ENCODE peak calls at places on chromosomes 12 and 14, in six cellular contexts. P is endothelial cell of umbilical vein, B is heart left ventricle, Q is A549, J is H54, Z is Peyer's patch. G is an unnamed sample.

GRCh38 chr14:91870001-91870400 is 2.7 kb upstream of the TC2N start:
- DNase-seq in P (no peak), J (no peak), Q (peak; percentile 15), Z (peak; percentile 67), B (no peak), G (no peak)

GRCh38 chr12:117012189-117012805 is 86.9 kb downstream of the TESC start:
- DNase-seq in J (no peak), Q (no peak), B (no peak), Z (no peak), P (no peak), G (no peak)

GRCh38 chr14:104436741-104437701 is 142.5 kb upstream of the C14orf180 start:
- DNase-seq in P (no peak), B (no peak), Q (no peak), J (no peak), Z (no peak), G (no peak)

GRCh38 chr12:31303466-31303865 is 22.5 kb downstream of the SINHCAF start:
- DNase-seq in P (no peak), B (no peak), Z (no peak), J (no peak), Q (no peak), G (no peak)

GRCh38 chr12:58765653-58766554 is 154.4 kb downstream of the LRIG3 start:
- DNase-seq in Q (peak; percentile 76), J (no peak), B (no peak), P (no peak), Z (no peak), G (no peak)

GRCh38 chr14:55976619-55977018 is 141.6 kb upstream of the PELI2 start:
- DNase-seq in J (no peak), P (peak; percentile 39), B (no peak), Q (no peak), Z (no peak), G (no peak)

GRCh38 chr12:8026282-8026637 is 6.3 kb upstream of the FOXJ2 start:
- DNase-seq in Q (no peak), B (no peak), P (no peak), J (no peak), Z (no peak), G (no peak)

GRCh38 chr12:116066381-116067230 is 210.9 kb downstream of the MED13L start:
- DNase-seq in B (peak; percentile 51), J (no peak), P (peak; percentile 46), Q (peak; percentile 72), Z (peak; percentile 52), G (peak; percentile 84)

GRCh38 chr12:26126340-26127284 is 1.8 kb upstream of the BHLHE41 start:
- DNase-seq in P (peak; percentile 64), B (peak; percentile 95), Z (peak; percentile 78), Q (peak; percentile 80), J (peak; percentile 72), G (peak; percentile 42)
- TF ChIP-seq POLR2A in P (no peak), B (no peak), Z (no peak), Q (no peak), J (peak; percentile 25), G (no peak)

DNA sequence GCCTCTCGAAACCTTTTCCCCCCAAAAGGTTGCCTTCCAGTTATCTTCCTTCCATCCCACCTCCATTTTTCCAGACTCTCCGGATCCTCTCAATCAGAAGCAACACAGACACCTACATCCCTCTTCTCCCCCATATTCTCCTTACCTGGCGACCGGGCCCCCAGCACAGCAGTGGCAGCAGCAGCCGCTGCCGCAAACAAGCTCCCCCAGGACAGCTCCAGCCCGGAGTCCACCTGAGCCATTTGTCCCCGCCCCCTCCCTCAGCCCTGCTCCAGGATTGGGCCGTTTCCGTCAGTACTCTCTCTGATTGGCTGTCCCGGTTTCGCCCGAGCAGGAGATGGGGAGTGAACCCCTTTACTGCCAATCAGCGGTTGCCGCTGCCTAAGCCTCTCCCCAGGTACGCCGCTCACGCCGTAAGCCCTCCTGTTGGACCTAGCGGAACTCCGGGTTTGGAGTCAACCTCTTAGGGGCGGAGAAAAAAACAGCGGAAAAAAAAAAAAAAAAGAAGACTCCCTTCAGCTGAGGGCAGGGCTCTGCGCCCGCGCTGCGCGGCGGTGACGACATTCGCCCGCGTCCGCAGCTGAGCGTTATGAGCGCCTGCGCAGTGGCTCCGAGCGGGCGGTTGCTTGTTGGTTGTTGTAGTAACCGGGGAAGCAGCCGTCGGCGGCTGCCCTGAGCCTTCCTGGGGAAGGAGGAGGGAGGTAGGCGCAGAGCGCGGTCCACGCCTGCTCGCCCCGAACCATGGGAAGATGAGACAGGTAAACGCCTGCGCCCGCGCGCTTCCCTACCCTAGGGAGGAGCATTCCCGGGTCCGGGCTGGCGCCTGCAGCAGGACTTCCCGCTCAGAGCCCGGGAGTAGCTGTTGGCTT is at the start of the genes ERG28 and TTLL5:
- DNase-seq in J (peak; percentile 82), Q (peak; percentile 99), B (peak; percentile 97), P (peak; percentile 98), Z (peak; percentile 95), G (peak; percentile 99)
- TF ChIP-seq POLR2A in J (peak; percentile 55), Q (peak; percentile 73), B (peak; percentile 58), P (no peak), Z (peak; percentile 77), G (peak; percentile 90)

DNA sequence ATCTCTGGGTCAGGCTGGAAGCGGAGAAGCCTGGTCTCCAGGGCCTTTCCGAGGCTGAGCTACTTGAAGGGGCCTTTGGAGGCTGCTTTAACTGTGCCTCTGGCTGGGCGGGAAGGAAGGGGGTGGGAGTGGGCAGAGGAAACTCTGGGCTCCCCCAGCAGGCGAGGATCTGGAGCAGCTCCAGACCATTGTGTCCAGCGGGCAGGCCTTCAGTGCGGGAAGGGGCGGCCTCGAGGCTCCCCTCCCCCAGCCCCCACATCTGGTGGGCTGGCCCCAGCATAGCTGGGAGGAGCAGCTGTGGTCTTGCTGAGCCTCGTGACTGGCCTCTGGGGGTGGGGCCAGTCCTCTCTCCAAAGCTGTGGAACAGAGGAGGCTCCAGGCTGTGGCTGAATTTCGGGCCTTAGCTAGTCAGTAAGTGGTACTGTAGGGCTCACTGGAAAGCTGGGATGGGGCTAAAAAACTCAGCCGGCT is 3.4 kb downstream of the TAMALIN start:
- DNase-seq in P (peak; percentile 97), Z (no peak), Q (no peak), J (no peak), B (peak; percentile 89), G (peak; percentile 44)
- TF ChIP-seq POLR2A in P (peak; percentile 84), Z (no peak), Q (no peak), J (no peak), B (peak; percentile 25), G (no peak)

GRCh38 chr12:124379938-124380754 is 85.3 kb downstream of the RFLNA start:
- DNase-seq in B (peak; percentile 80), J (peak; percentile 82), P (peak; percentile 93), Q (peak; percentile 85), Z (no peak), G (no peak)
- TF ChIP-seq POLR2A in B (no peak), J (no peak), P (peak; percentile 80), Q (no peak), Z (no peak), G (no peak)

GRCh38 chr12:22410497-22410896 is 76.0 kb upstream of the ST8SIA1 start:
- DNase-seq in Q (no peak), Z (no peak), P (no peak), B (no peak), J (no peak), G (no peak)

GRCh38 chr12:22407397-22407796 is 72.9 kb upstream of the ST8SIA1 start:
- DNase-seq in J (no peak), B (no peak), Q (no peak), Z (no peak), P (no peak), G (no peak)

GRCh38 chr12:22408605-22409004 is 74.1 kb upstream of the ST8SIA1 start:
- DNase-seq in Q (no peak), B (no peak), P (no peak), J (no peak), Z (no peak), G (no peak)

GRCh38 chr12:22406622-22407021 is 72.1 kb upstream of the ST8SIA1 start:
- DNase-seq in Z (no peak), Q (no peak), P (no peak), J (no peak), B (no peak), G (no peak)

DNA sequence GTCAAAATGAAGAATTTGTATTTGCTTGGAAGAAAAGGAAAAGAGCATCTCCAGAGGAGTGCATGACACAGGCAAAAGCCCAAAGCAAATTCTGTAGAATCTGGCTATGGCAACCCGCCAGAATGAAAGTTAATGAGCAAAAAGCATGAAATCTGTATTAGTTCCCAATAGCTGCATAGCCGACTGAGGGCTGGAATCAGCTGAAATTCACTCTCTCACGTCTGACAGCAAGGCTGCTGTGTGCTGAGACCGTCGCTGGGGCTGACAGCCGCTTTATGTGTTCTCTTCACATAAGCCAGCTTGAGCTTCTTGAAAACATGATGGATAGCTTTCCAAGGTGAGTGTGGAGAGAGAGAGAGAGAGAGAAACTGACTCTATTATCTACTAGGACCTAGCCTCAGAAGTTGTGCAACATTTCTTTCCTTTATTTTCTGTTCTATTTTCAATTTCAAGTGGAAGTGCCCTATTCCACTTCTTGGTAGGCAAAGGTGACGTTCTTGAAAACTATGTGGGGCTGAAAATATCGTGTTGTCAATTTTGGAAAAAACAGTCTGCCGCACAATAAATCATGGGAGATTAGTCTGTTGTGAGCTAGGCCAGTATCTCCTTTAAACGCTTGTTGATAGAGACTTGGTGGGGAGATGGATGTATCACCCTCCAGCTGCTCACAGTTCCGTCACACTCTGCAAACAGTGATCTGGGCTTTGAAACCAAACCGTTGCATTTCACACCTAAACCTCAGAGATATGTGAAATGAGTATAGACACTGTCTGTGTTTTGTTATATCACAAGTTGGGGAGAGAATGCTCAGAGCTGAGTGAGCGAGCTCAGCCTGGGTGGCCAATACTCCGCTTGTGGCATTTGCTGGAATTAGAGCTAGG is 74.8 kb upstream of the ST8SIA1 start:
- DNase-seq in B (no peak), Z (no peak), J (no peak), P (no peak), Q (no peak), G (no peak)
- TF ChIP-seq POLR2A in B (no peak), Z (peak; percentile 39), J (no peak), P (no peak), Q (no peak), G (no peak)

DNA sequence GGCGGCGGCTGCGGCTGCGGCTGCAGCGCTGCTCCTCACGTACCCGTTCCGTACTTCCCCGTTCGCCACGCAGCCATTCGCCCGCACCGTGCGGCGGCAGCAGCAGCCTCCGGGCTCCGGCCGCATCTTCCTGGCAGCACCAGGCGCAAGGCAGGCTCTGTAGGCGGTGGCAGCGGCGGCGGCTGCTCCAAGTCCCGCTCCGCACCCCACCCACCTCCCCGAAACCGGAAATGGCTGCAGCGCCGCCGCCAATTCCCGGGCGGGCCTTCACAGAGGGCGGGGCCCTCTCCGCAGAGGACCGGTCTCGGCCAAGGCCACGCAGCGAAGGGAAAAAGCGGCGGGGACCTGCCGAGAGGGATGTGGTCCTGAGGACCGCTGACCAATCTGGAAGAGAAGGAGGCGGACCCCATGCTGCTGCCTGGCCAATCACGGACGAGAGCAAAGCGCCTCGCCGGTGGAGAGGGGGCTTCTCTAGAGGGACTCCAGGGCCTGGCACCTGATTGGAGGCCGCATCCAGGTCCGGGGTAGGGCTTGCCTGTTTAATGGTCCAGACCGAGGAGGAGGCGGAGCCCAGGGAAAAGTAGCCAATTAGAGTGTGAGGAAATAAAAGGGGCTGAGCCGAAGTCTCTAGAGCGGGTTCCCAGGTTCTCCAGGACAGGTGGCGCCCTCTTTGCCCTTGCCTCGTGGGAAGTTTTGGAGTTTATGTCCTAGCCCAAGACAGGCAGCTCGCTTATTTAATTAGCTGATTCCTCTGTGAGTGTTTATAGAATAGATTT is at the start of gene SPTLC2:
- DNase-seq in Q (peak; percentile 99), Z (peak; percentile 98), P (peak; percentile 100), J (peak; percentile 84), B (peak; percentile 99), G (peak; percentile 98)
- TF ChIP-seq POLR2A in Q (peak; percentile 92), Z (peak; percentile 85), P (peak; percentile 76), J (peak; percentile 88), B (peak; percentile 82), G (peak; percentile 70)

G was measured in erythroblast.